ENCODE peak calls at places on chromosomes 2 and 18, in nine cellular contexts. P is PC-3, N is neural progenitor cell, B is GM23248, Y is HCT116, Z is MM.1S, G is hepatocyte, M is SK-N-SH, T is GM23338. E is an unnamed sample.

GRCh38 chr2:109062558-109063325 is 66.3 kb upstream of the SH3RF3 start:
- DNase-seq in P (peak; percentile 22), N (peak; percentile 44), B (peak; percentile 19), Y (no peak), Z (no peak), G (no peak), M (no peak), T (peak; percentile 16), E (no peak)

GRCh38 chr2:60100034-60100433 is 453.4 kb downstream of the BCL11A start:
- DNase-seq in P (no peak), N (no peak), B (no peak), Y (no peak), Z (no peak), G (no peak), M (no peak), T (no peak), E (no peak)

GRCh38 chr2:26778076-26778475 is 7.8 kb upstream of the CENPA start:
- DNase-seq in P (no peak), N (no peak), B (no peak), Y (no peak), Z (no peak), G (no peak), M (no peak), T (no peak), E (no peak)

GRCh38 chr2:206936006-206936405 is 3.3 kb upstream of the CPO start:
- DNase-seq in P (no peak), N (no peak), B (no peak), Y (no peak), Z (no peak), G (no peak), M (no peak), T (no peak), E (no peak)

GRCh38 chr2:100588071-100588786 is 25.4 kb downstream of the PDCL3 start:
- DNase-seq in P (peak; percentile 40), N (no peak), B (peak; percentile 14), Y (no peak), Z (no peak), G (no peak), M (no peak), T (no peak), E (no peak)

GRCh38 chr2:157055660-157056199 is 201.8 kb upstream of the GALNT5 start:
- DNase-seq in P (peak; percentile 58), N (no peak), B (peak; percentile 54), Y (peak; percentile 22), Z (peak; percentile 40), G (peak; percentile 46), M (no peak), T (no peak), E (peak; percentile 3)

GRCh38 chr2:46702537-46702936 is 213.1 kb downstream of the MCFD2 start:
- DNase-seq in P (no peak), N (no peak), B (peak; percentile 4), Y (no peak), Z (no peak), G (no peak), M (no peak), T (no peak), E (no peak)

GRCh38 chr18:7116832-7117389 is 686 bp downstream of the LAMA1 start:
- DNase-seq in P (no peak), N (peak; percentile 83), B (peak; percentile 47), Y (no peak), Z (no peak), G (peak; percentile 18), M (peak; percentile 73), T (peak; percentile 60), E (no peak)

GRCh38 chr2:23628926-23629325 is 243.9 kb downstream of the KLHL29 start:
- DNase-seq in P (no peak), N (peak; percentile 16), B (no peak), Y (no peak), Z (no peak), G (no peak), M (no peak), T (peak; percentile 30), E (no peak)

GRCh38 chr2:23630961-23631360 is 246.0 kb downstream of the KLHL29 start:
- DNase-seq in P (no peak), N (no peak), B (no peak), Y (no peak), Z (no peak), G (no peak), M (no peak), T (no peak), E (no peak)

GRCh38 chr2:23630111-23630480 is 245.1 kb downstream of the KLHL29 start:
- DNase-seq in P (no peak), N (no peak), B (no peak), Y (no peak), Z (no peak), G (no peak), M (no peak), T (no peak), E (no peak)

GRCh38 chr2:23631391-23631790 is 246.4 kb downstream of the KLHL29 start:
- DNase-seq in P (no peak), N (no peak), B (no peak), Y (no peak), Z (no peak), G (no peak), M (no peak), T (no peak), E (no peak)

DNA sequence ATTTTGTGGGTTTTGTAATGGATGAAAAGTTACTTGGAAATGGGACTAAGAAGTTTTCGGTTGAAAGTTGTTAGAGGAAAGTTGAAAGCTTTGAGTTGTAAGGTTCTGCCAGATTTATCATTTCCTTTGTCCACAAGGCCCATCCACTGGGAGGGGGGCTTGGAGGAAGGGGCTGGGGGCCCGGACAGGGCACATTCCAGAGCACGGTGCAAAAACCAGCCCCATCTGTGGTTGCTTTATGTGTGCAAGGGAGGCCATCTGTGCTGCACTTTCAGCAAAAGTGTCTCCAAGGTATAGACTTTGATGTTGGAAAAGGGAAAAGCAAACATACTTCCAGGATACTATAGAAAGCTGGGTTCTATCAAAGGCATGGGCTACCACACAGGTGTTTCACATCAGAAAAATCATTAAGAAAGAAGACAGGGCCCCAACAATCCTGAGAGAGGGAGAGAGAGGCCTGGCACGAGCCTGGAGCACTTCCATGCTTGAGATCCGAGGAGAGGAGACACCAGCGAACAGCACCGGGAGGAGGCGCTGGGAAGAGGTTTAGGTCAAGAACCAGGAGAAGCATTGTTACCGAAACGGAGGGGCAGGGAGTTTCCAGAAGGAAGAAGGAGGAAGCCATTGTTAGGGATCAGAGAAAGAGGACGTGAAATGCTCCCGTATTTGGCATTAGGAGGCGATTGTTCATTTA is 244.6 kb downstream of the KLHL29 start:
- DNase-seq in P (no peak), N (no peak), B (no peak), Y (no peak), Z (no peak), G (no peak), M (peak; percentile 25), T (no peak), E (no peak)
- TF ChIP-seq EZH2phosphoT487 in P (no peak), N (no peak), B (no peak), Y (no peak), Z (no peak), G (no peak), M (no peak), T (no peak), E (no peak)

GRCh38 chr2:203019142-203019541 is 4.5 kb downstream of the NBEAL1 start:
- DNase-seq in P (no peak), N (no peak), B (no peak), Y (no peak), Z (no peak), G (no peak), M (no peak), T (no peak), E (no peak)

GRCh38 chr2:203014456-203015199 is at the start of gene NBEAL1:
- DNase-seq in P (peak; percentile 99), N (peak; percentile 99), B (peak; percentile 98), Y (peak; percentile 95), Z (peak; percentile 97), G (peak; percentile 99), M (peak; percentile 97), T (peak; percentile 98), E (peak; percentile 96)

GRCh38 chr2:203016716-203017115 is 2.0 kb downstream of the NBEAL1 start:
- DNase-seq in P (peak; percentile 12), N (no peak), B (peak; percentile 35), Y (no peak), Z (no peak), G (no peak), M (no peak), T (no peak), E (no peak)

GRCh38 chr2:203021986-203022385 is 7.3 kb downstream of the NBEAL1 start:
- DNase-seq in P (no peak), N (no peak), B (peak; percentile 13), Y (no peak), Z (no peak), G (no peak), M (no peak), T (no peak), E (no peak)

DNA sequence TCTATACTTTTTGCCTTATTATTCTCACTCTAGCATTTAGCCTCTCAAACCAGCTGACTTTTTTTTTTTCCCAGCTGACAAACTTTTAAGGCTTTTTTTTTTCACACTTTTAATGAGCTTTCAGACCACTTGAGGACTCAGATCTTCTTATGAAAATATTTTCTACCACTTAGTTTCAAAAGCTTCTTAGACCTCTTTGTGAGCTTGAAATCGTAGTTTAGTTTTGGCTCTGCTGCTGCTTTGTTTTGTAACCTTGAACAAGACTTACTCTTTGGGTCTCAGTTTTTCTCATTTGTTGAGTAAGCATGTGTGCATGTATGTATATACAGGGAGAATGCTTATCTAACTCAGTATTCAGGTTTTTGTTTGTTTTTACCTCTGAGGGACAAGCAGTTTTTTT is 3.5 kb downstream of the NBEAL1 start:
- DNase-seq in P (no peak), N (no peak), B (peak; percentile 41), Y (no peak), Z (peak; percentile 25), G (no peak), M (no peak), T (no peak), E (no peak)
- H3K27ac ChIP-seq in P (no peak overlapping the region), N (no peak overlapping the region), B (peak overlapping the region; percentile 21), Y (no peak overlapping the region), Z (peak overlapping the region; percentile 27), G (peak overlapping the region; percentile 35), M (no peak overlapping the region), T (no peak overlapping the region), E (no peak overlapping the region)

DNA sequence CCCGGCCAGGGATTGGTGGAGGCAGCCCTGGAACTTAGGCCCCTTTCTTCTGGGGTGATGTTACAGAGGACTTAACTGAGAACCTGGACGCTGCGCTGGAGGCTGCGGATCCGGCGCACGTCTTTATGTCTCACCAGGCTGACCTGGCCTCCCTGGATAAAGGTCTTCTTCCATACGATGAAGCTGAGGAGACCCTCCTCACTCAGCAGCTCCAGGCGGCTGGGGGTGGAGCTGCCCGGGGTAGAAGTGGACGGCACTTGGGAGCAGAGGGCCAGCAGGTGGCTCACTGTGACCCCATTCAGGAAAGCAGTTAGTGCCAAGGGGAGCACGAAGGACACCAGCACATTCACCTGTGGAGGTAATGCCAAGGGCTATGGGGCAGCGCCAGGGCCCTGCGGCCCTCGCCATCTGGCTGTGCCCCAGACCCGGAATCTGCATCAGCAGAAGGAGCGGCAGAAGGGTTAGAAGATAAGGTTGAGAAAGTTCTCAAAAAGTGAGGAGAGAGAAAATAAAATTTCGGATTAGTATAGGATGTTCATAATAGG is 8.0 kb downstream of the NTSR2 start:
- DNase-seq in P (no peak), N (no peak), B (no peak), Y (no peak), Z (no peak), G (no peak), M (no peak), T (no peak), E (no peak)
- TF ChIP-seq EZH2phosphoT487 in P (no peak), N (no peak), B (no peak), Y (no peak), Z (no peak), G (no peak), M (no peak), T (no peak), E (no peak)

DNA sequence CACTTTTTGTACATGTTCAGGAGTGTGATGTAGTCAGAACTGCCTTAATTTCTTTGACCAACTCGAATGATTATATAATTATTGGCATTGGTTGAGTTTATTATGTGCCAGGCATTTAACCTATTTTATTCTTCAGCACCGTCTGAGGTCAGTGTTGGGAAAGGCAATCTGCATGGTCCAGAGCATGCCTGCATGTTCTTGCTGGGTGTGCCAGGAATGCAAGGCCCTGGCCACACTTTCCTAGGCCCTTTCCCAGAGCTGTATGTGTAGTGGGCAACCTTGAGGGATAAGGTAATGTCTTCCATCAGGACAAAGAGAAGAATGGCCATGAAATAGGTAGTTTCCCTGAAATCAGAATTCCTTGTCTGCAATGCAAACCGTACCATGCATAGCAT is 9.7 kb upstream of the SNRNP200 start:
- DNase-seq in P (no peak), N (no peak), B (no peak), Y (no peak), Z (no peak), G (no peak), M (no peak), T (no peak), E (no peak)
- H3K27ac ChIP-seq in P (no peak overlapping the region), N (no peak overlapping the region), B (peak overlapping the region; percentile 53), Y (no peak overlapping the region), Z (no peak overlapping the region), G (no peak overlapping the region), M (peak overlapping the region; percentile 86), T (no peak overlapping the region), E (no peak overlapping the region)